ENCODE peak calls at places on chromosomes 1 and 21, in eight cellular contexts. U, L, E, S, M, O, R and K are unnamed samples. For H3K4me1, the result is how much of the 10 kb centered on the place peaks cover.

GRCh38 chr1:233614173-233614742 is 352 bp downstream of the KCNK1 start:
- DNase-seq in U (peak), L (peak), E (peak), S (peak), M (peak), O (peak), R (peak), K (no peak)

GRCh38 chr1:244100691-244101453 is 49.8 kb downstream of the ZBTB18 start:
- DNase-seq in U (no peak), L (no peak), E (no peak), S (no peak), M (no peak), O (no peak), R (no peak), K (peak)

GRCh38 chr1:41353744-41354143 is 7.5 kb upstream of the FOXO6 start:
- DNase-seq in U (no peak), L (no peak), E (no peak), S (peak), M (peak), O (no peak), R (no peak), K (peak)

GRCh38 chr21:34986561-34987533 is 62.3 kb downstream of the RUNX1 start:
- DNase-seq in U (peak), L (peak), E (peak), S (no peak), M (no peak), O (peak), R (peak), K (peak)

GRCh38 chr1:245544236-245544635 is 389.5 kb downstream of the KIF26B start:
- DNase-seq in U (no peak), L (no peak), E (no peak), S (no peak), M (no peak), O (no peak), R (no peak), K (no peak)

GRCh38 chr1:171480035-171480434 is 5.3 kb upstream of the PRRC2C start:
- DNase-seq in U (no peak), L (no peak), E (peak), S (no peak), M (no peak), O (no peak), R (no peak), K (no peak)

GRCh38 chr1:31038360-31038759 is 27.2 kb downstream of the PUM1 start:
- DNase-seq in U (no peak), L (no peak), E (no peak), S (no peak), M (no peak), O (no peak), R (peak), K (no peak)

GRCh38 chr21:44702111-44702972 is 5.4 kb downstream of the KRTAP10-12 start:
- DNase-seq in U (no peak), L (no peak), E (no peak), S (no peak), M (peak), O (no peak), R (no peak), K (peak)

GRCh38 chr1:37272626-37273025 is 201.8 kb upstream of the ZC3H12A start:
- DNase-seq in U (no peak), L (no peak), E (no peak), S (no peak), M (no peak), O (no peak), R (no peak), K (no peak)

GRCh38 chr1:25003457-25004190 is 73.5 kb upstream of the RUNX3 start:
- DNase-seq in U (no peak), L (no peak), E (no peak), S (no peak), M (no peak), O (no peak), R (no peak), K (no peak)

GRCh38 chr1:156154317-156154749 is 948 bp downstream of the SEMA4A start:
- DNase-seq in U (no peak), L (peak), E (no peak), S (peak), M (no peak), O (no peak), R (no peak), K (peak)

GRCh38 chr1:213252026-213252425 is 201.0 kb downstream of the RPS6KC1 start:
- DNase-seq in U (no peak), L (no peak), E (no peak), S (no peak), M (no peak), O (no peak), R (no peak), K (no peak)

GRCh38 chr1:198929111-198929604 is 290.3 kb downstream of the PTPRC start:
- DNase-seq in U (no peak), L (no peak), E (no peak), S (no peak), M (no peak), O (no peak), R (peak), K (peak)

GRCh38 chr1:115245227-115245626 is 92.8 kb downstream of the NGF start:
- DNase-seq in U (no peak), L (no peak), E (no peak), S (no peak), M (no peak), O (no peak), R (no peak), K (no peak)

GRCh38 chr1:198157847-198158765 is 1.3 kb downstream of the NEK7 start:
- DNase-seq in U (no peak), L (no peak), E (peak), S (no peak), M (peak), O (no peak), R (peak), K (peak)

GRCh38 chr21:32702702-32703101 is 25.1 kb downstream of the SYNJ1 start:
- DNase-seq in U (no peak), L (no peak), E (no peak), S (no peak), M (no peak), O (no peak), R (peak), K (no peak)

GRCh38 chr21:36323032-36323431 is 3.0 kb downstream of the MORC3 start:
- DNase-seq in U (no peak), L (no peak), E (no peak), S (no peak), M (no peak), O (no peak), R (no peak), K (no peak)

GRCh38 chr1:59553381-59553780 is 256.5 kb downstream of the FGGY start:
- DNase-seq in U (no peak), L (no peak), E (no peak), S (no peak), M (no peak), O (no peak), R (no peak), K (no peak)

GRCh38 chr1:118346940-118347339 is 161.9 kb upstream of the SPAG17 start:
- DNase-seq in U (no peak), L (no peak), E (no peak), S (no peak), M (no peak), O (no peak), R (peak), K (no peak)

DNA sequence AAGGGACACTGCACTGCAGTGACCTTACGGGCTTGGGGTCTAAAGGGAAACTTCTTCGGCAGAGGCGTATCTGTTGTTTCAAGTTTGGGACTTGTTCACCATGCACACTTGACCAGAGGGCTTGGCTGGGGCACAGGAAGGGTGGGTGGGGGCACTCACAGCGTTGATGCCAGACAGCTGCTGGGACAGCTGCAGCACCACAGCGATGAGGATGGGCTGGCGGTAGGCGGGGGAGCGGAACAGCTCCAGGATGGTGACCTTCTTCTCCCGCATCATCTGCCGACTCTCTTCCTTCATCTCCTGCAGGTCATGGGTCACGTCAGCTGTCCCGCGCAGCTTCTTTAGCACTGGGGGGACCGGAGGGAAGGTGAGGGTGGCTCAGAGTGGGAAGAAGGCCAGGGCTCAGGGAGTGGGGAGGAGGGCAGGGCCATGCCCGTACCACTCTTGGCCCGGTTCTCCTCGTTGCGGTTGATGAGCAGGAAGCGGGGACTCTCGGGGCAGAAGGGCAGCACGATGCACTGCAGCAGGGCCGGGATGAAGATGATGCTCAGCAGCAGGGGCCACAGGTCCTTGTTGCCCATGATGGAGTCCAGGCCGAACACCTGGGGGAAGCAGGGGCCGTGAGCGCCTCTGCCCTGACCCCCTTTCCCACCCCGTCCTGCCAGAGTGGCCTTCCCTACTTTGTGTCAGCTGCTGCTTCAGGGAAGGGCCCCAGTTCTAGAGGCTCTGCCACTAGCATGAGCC is 29.1 kb downstream of the SLC2A1 start:
- DNase-seq in U (no peak), L (no peak), E (no peak), S (peak), M (no peak), O (no peak), R (no peak), K (peak)
- H3K27ac ChIP-seq in U (no peak), L (no peak), E (peak), S (no peak), M (no peak), O (peak), R (no peak), K (peak)

GRCh38 chr21:41373253-41373652 is 11.4 kb downstream of the MX2 start:
- DNase-seq in U (no peak), L (no peak), E (no peak), S (no peak), M (no peak), O (no peak), R (no peak), K (no peak)

GRCh38 chr21:41374177-41374712 is 12.4 kb downstream of the MX2 start:
- DNase-seq in U (no peak), L (no peak), E (no peak), S (no peak), M (no peak), O (no peak), R (no peak), K (no peak)

GRCh38 chr21:41374867-41375533 is 13.2 kb downstream of the MX2 start:
- DNase-seq in U (no peak), L (no peak), E (no peak), S (no peak), M (no peak), O (no peak), R (no peak), K (no peak)

GRCh38 chr21:41371698-41372030 is 9.8 kb downstream of the MX2 start:
- DNase-seq in U (no peak), L (no peak), E (no peak), S (no peak), M (no peak), O (no peak), R (no peak), K (no peak)

DNA sequence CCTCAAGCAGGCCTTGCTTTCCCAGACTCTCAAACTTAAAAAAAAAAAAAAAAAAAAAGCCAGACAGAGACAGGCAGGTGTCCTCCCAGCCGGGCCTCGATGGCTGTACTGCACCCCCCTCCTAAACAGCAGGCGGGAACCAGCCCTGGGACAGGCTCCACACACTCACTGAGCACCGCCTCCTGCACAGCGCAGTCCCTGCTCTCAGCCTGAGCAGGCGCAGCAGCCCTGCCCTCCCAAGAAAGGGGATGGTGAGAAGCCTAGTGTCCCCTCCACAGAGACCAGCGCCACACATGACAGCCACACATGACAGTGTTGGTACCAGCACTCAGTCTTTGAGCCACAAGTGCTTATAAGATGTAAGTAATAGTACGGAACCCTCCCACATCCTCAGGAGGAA is 11.9 kb downstream of the MX2 start:
- DNase-seq in U (no peak), L (no peak), E (no peak), S (no peak), M (no peak), O (no peak), R (no peak), K (no peak)
- H3K4me1 ChIP-seq in U (under half), L (under half), E (under half), S (under half), M (under half), O (under half), R (under half), K (under half)

DNA sequence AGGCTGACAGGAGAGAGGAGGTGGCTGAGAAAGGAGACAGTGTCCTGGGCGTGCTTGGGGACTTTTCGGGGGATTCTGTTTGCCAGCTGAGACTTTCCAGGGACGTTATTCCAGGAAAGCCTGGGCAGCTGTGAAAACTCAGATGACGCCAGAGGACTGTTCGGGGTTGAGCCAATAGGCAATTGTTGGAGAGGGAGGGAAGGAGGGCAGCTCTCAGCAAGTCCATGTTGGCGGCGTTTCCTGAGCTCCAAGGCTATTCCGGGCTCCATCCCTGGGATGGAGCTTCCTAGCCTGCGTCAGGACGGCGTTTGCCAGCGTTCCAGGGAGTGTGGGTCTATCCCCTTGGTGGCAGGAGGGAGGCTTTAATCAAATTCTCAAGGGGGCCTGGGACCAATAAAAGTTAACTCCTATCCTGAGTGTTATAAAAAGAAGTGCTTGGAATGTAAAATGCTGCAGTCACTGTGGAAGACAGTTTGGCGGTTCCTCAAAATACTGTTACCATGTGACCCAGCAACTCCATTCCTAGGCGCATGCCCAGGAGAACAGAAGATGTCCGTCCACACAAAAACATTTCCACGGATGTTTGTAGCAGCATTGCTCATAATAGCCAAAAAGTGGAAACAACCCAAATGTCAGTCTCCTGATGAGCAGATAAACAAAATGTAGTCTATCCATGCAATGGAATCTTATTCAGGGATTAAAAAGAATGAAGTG is 15.2 kb downstream of the SLC27A3 start:
- DNase-seq in U (peak), L (peak), E (no peak), S (no peak), M (peak), O (no peak), R (peak), K (peak)
- H3K27ac ChIP-seq in U (no peak), L (peak), E (no peak), S (peak), M (peak), O (no peak), R (peak), K (peak)

DNA sequence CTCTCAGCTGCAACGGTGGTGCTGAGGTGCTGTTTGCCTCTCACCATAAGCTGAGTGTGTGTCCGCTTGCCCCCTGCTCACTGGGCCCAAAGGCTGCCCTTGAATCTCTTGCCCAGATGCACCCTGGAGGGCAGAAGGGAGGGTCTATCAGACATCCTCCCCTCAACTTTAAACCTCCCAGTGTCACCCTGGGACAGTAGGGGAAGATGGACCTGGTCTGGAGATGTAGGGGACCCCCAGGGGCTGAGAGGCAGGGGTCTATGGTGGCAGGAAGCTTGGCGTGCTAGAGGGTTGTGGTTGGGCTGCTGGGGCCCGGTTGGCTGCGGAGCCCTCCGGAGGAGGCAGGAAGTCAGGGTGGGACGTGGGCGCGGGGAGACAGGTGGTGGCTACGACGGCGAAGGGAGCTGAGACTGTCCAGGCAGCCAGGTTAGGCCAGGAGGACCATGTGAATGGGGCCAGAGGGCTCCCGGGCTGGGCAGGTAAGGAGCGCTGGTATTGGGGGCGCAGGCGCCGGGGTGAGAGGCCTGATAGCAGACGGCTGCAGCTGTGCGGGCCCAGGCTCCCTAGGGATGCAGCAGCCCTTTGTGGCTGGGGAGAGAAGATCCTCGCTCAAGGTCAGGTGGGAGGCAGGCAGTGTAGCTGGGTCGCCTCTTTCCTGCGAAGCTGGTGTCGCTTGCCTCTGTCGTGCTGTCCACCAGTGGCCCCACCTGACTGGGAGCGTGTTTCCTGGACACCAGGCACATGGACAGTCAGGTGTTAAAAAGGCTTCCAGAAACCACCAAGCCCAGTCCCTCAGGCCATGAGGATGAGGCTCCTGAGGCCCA is at the start of gene LCK:
- DNase-seq in U (no peak), L (no peak), E (peak), S (no peak), M (no peak), O (no peak), R (no peak), K (peak)
- H3K4me1 ChIP-seq in U (under half), L (under half), E (under half), S (under half), M (under half), O (under half), R (under half), K (under half)

GRCh38 chr1:16139473-16139962 is 16.4 kb downstream of the EPHA2 start:
- DNase-seq in U (no peak), L (no peak), E (no peak), S (no peak), M (no peak), O (no peak), R (peak), K (peak)
- H3K27ac ChIP-seq in U (no peak), L (peak), E (no peak), S (peak), M (no peak), O (peak), R (peak), K (peak)

DNA sequence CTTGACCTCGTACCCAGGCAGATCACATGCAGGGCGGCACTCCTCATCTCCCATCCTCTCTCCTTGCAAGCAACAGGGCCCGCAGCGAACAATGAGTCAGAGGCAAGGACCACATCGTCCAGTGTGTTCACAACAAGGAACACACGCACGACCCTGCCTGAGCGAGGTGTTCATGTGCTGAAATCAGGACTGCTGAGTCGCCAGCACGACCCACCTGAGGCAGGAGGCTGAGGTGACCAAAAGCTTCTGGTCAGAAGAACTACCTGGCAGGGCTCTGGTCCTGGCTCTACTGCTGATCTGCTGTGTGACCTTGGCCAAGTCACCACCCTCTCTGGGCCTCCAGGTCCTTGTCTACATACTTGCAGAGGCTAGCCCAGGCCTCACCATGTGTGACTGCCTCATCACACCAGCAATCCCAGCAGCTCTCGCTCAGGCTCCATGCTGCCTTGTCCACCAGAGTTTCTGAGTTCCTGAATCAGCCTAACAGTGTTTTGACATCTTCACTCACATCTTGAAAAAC is 78.0 kb downstream of the SSBP3 start:
- DNase-seq in U (no peak), L (no peak), E (no peak), S (no peak), M (no peak), O (no peak), R (no peak), K (no peak)
- H3K4me1 ChIP-seq in U (under half), L (under half), E (half or more), S (half or more), M (under half), O (under half), R (half or more), K (half or more)

DNA sequence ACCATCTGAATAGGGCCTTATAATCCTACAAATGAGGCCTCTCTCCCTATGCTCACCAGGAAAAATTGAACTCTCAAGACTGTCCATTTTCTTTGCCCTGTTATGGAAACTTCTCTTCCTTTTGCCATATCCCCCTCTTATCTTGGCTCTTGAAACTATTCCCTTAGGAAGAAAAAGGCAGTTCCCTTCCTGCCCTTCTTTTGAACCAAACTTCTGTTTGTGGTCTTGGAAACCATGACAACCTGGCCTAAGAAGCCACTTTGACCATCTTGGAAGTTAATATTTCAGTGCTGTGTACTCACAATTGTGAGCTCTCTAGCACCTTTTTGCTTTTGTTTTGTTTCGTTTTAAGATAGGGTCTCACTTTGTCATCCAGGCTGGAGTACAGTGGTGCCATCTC is 40.0 kb downstream of the ATP2B4 start:
- DNase-seq in U (no peak), L (no peak), E (no peak), S (no peak), M (no peak), O (no peak), R (no peak), K (no peak)
- H3K27ac ChIP-seq in U (no peak), L (peak), E (no peak), S (no peak), M (peak), O (no peak), R (no peak), K (no peak)